ENCODE peak calls at places on chromosome 12, in ten cellular contexts. G is stimulated activated CD8-positive, alpha-beta memory T cell treated with anti-CD3 and anti-CD28 coated beads, Interleukin-7, amount 100 ng/mL, for 48 hours; S is NCI-H1436 treated with DMSO at 0.1 percent for 48 hours; F is activated T-cell treated with anti-CD3 and anti-CD28 coated beads, Interleukin-2, amount 50 U/mL, for 24 hours; C is CD4-positive, alpha-beta T cell; U is NCI-H2081; H is stimulated activated naive CD8-positive, alpha-beta T cell treated with anti-CD3 and anti-CD28 coated beads, Interleukin-15, amount 100 ng/mL, for 72 hours; E is ELR; W is endodermal cell; M is endothelial cell of umbilical vein. D is an unnamed sample.

GRCh38 chr12:118685983-118686607 is 295.2 kb upstream of the SRRM4 start:
- DNase-seq in M (no peak), H (no peak), E (no peak), C (no peak), S (no peak), F (no peak), W (no peak), G (no peak), U (no peak), D (no peak)

GRCh38 chr12:47095446-47096236 is 15.9 kb upstream of the AMIGO2 start:
- DNase-seq in S (no peak), G (no peak), H (no peak), C (no peak), W (no peak), U (no peak), M (peak; percentile 43), E (peak; percentile 98), F (no peak), D (no peak)

GRCh38 chr12:31874961-31875608 is 84.1 kb upstream of the RESF1 start:
- DNase-seq in F (peak; percentile 74), S (no peak), H (peak; percentile 49), E (peak; percentile 78), W (peak; percentile 81), U (no peak), M (peak; percentile 93), C (peak; percentile 73), G (no peak), D (peak; percentile 45)

GRCh38 chr12:50633950-50634349 is 129.2 kb downstream of the DIP2B start:
- DNase-seq in C (no peak), G (no peak), F (no peak), M (no peak), U (no peak), E (peak; percentile 47), H (no peak), W (no peak), S (no peak), D (no peak)

GRCh38 chr12:57370696-57371095 is 60.1 kb downstream of the R3HDM2 start:
- DNase-seq in W (no peak), H (no peak), F (no peak), U (no peak), E (no peak), S (no peak), C (no peak), M (no peak), G (no peak), D (no peak)

GRCh38 chr12:65511134-65511912 is 232.8 kb downstream of the MSRB3 start:
- DNase-seq in F (no peak), H (no peak), W (no peak), C (no peak), G (no peak), M (peak; percentile 14), E (no peak), U (no peak), S (no peak), D (no peak)

GRCh38 chr12:101127521-101128219 is 82.4 kb downstream of the SLC5A8 start:
- DNase-seq in H (no peak), S (no peak), U (no peak), G (no peak), E (peak; percentile 77), M (no peak), F (no peak), W (no peak), C (no peak), D (no peak)

GRCh38 chr12:53939141-53940108 is 794 bp downstream of the HOXC13 start:
- DNase-seq in C (no peak), H (no peak), U (no peak), M (no peak), F (no peak), G (no peak), S (no peak), W (peak; percentile 85), E (peak; percentile 52), D (no peak)

GRCh38 chr12:3732901-3733300 is 20.0 kb downstream of the CRACR2A start:
- DNase-seq in H (no peak), U (no peak), W (no peak), G (no peak), M (no peak), F (no peak), E (no peak), S (no peak), C (no peak), D (no peak)

GRCh38 chr12:132907216-132907615 is 19.8 kb upstream of the CHFR start:
- DNase-seq in C (no peak), G (no peak), U (no peak), M (no peak), S (no peak), W (peak; percentile 40), E (no peak), H (no peak), F (no peak), D (no peak)

D was measured in activated B cell treated with CpG ODN at 0.5 μM for 24 hours.